ENCODE peak calls at places on chromosome 7, in nine cellular contexts. Z, G, F, W, J, P, D, K and M are unnamed samples.

GRCh38 chr7:150903627-150904026 is 51.3 kb downstream of the AOC1 start:
- DNase-seq in Z (no peak), G (peak), F (no peak), W (peak), J (no peak), P (peak), D (no peak), K (peak), M (no peak)

GRCh38 chr7:91343420-91343819 is 79.2 kb downstream of the FZD1 start:
- DNase-seq in Z (no peak), G (no peak), F (no peak), W (no peak), J (no peak), P (no peak), D (no peak), K (no peak), M (no peak)

GRCh38 chr7:16514729-16515128 is 11.9 kb upstream of the LRRC72 start:
- DNase-seq in Z (no peak), G (no peak), F (no peak), W (no peak), J (no peak), P (no peak), D (no peak), K (no peak), M (no peak)

GRCh38 chr7:24169077-24169624 is 114.8 kb upstream of the NPY start:
- DNase-seq in Z (no peak), G (no peak), F (no peak), W (no peak), J (no peak), P (no peak), D (no peak), K (no peak), M (no peak)

GRCh38 chr7:90349305-90349704 is 2.8 kb downstream of the GTPBP10 start:
- DNase-seq in Z (no peak), G (no peak), F (no peak), W (no peak), J (no peak), P (no peak), D (no peak), K (no peak), M (no peak)

GRCh38 chr7:43535810-43536585 is 46.9 kb upstream of the STK17A start:
- DNase-seq in Z (peak), G (no peak), F (no peak), W (no peak), J (no peak), P (peak), D (no peak), K (no peak), M (no peak)

GRCh38 chr7:143480501-143480900 is 2.8 kb downstream of the TAS2R41 start:
- DNase-seq in Z (no peak), G (no peak), F (no peak), W (no peak), J (no peak), P (no peak), D (no peak), K (no peak), M (no peak)

GRCh38 chr7:41708621-41709358 is 5.9 kb upstream of the INHBA start:
- DNase-seq in Z (no peak), G (no peak), F (no peak), W (no peak), J (no peak), P (no peak), D (no peak), K (no peak), M (no peak)

GRCh38 chr7:74412603-74413002 is 41.1 kb upstream of the GTF2IRD1 start:
- DNase-seq in Z (no peak), G (no peak), F (no peak), W (no peak), J (no peak), P (peak), D (no peak), K (no peak), M (no peak)

GRCh38 chr7:18552943-18553584 is 57.5 kb downstream of the HDAC9 start:
- DNase-seq in Z (no peak), G (no peak), F (no peak), W (peak), J (no peak), P (peak), D (no peak), K (no peak), M (no peak)

GRCh38 chr7:151109094-151110048 is 23.1 kb downstream of the AGAP3 start:
- DNase-seq in Z (no peak), G (peak), F (no peak), W (no peak), J (no peak), P (peak), D (no peak), K (no peak), M (no peak)

GRCh38 chr7:38629621-38630020 is 1.6 kb downstream of the AMPH start:
- DNase-seq in Z (no peak), G (no peak), F (no peak), W (no peak), J (no peak), P (no peak), D (no peak), K (no peak), M (no peak)

GRCh38 chr7:90766814-90767564 is 170.9 kb downstream of the CDK14 start:
- DNase-seq in Z (peak), G (peak), F (no peak), W (no peak), J (no peak), P (peak), D (no peak), K (no peak), M (no peak)

GRCh38 chr7:149496642-149497391 is 792 bp downstream of the ZNF746 start:
- DNase-seq in Z (peak), G (peak), F (peak), W (peak), J (peak), P (peak), D (no peak), K (peak), M (no peak)

GRCh38 chr7:3191545-3191944 is 109.5 kb upstream of the SDK1 start:
- DNase-seq in Z (no peak), G (no peak), F (no peak), W (no peak), J (no peak), P (no peak), D (no peak), K (no peak), M (no peak)

GRCh38 chr7:138863931-138864330 is 65.9 kb upstream of the ATP6V0A4 start:
- DNase-seq in Z (no peak), G (no peak), F (no peak), W (no peak), J (no peak), P (no peak), D (no peak), K (no peak), M (no peak)

GRCh38 chr7:95843286-95843685 is 70.9 kb downstream of the DYNC1I1 start:
- DNase-seq in Z (peak), G (no peak), F (no peak), W (no peak), J (no peak), P (peak), D (no peak), K (no peak), M (no peak)

GRCh38 chr7:24192701-24193100 is 91.3 kb upstream of the NPY start:
- DNase-seq in Z (no peak), G (no peak), F (no peak), W (no peak), J (no peak), P (no peak), D (no peak), K (no peak), M (no peak)

GRCh38 chr7:43164757-43165156 is 52.3 kb downstream of the HECW1 start:
- DNase-seq in Z (no peak), G (no peak), F (no peak), W (no peak), J (no peak), P (peak), D (no peak), K (no peak), M (no peak)

GRCh38 chr7:92025260-92025659 is 84.6 kb downstream of the AKAP9 start:
- DNase-seq in Z (no peak), G (no peak), F (no peak), W (no peak), J (no peak), P (peak), D (no peak), K (no peak), M (no peak)

GRCh38 chr7:12637819-12638592 is 49.4 kb upstream of the ARL4A start:
- DNase-seq in Z (peak), G (no peak), F (no peak), W (no peak), J (no peak), P (no peak), D (no peak), K (no peak), M (no peak)

GRCh38 chr7:142690554-142691182 is 58.6 kb upstream of the PRSS1 start:
- DNase-seq in Z (no peak), G (no peak), F (no peak), W (no peak), J (no peak), P (no peak), D (no peak), K (no peak), M (no peak)

GRCh38 chr7:41887446-41887845 is 184.6 kb upstream of the INHBA start:
- DNase-seq in Z (no peak), G (no peak), F (no peak), W (no peak), J (no peak), P (peak), D (no peak), K (no peak), M (no peak)

GRCh38 chr7:135253851-135254815 is 20.5 kb downstream of the STRA8 start:
- DNase-seq in Z (peak), G (peak), F (no peak), W (no peak), J (no peak), P (peak), D (no peak), K (no peak), M (peak)

GRCh38 chr7:37052673-37053072 is 328.4 kb upstream of the AOAH start:
- DNase-seq in Z (peak), G (peak), F (no peak), W (no peak), J (peak), P (peak), D (peak), K (no peak), M (no peak)

GRCh38 chr7:116367171-116367813 is 132.2 kb upstream of the CAV2 start:
- DNase-seq in Z (no peak), G (no peak), F (no peak), W (no peak), J (no peak), P (no peak), D (no peak), K (no peak), M (no peak)

GRCh38 chr7:134313543-134313942 is 3.2 kb downstream of the SLC35B4 start:
- DNase-seq in Z (no peak), G (no peak), F (no peak), W (no peak), J (no peak), P (no peak), D (no peak), K (no peak), M (no peak)

GRCh38 chr7:50502947-50503346 is 52.8 kb upstream of the FIGNL1 start:
- DNase-seq in Z (no peak), G (peak), F (no peak), W (no peak), J (no peak), P (peak), D (no peak), K (no peak), M (no peak)